ENCODE peak calls at places on chromosomes 16 and 17, in six cellular contexts. B is Peyer's patch; A is NCI-H510A; D is activated naive CD8-positive, alpha-beta T cell treated with anti-CD3 and anti-CD28 coated beads for 36 hours; M is GM18507; O is activated CD4-positive, alpha-beta T cell treated with anti-CD3 and anti-CD28 coated beads for 24 hours. C is an unnamed sample.

GRCh38 chr17:47621293-47622178 is 28.2 kb upstream of the KPNB1 start:
- DNase-seq in M (no peak), D (no peak), A (no peak), O (no peak), B (no peak), C (peak; percentile 51)

GRCh38 chr16:12613131-12613991 is 190.3 kb downstream of the CPPED1 start:
- DNase-seq in O (peak; percentile 26), D (peak; percentile 66), M (no peak), A (no peak), B (peak; percentile 75), C (peak; percentile 2)

GRCh38 chr16:57606847-57607501 is 21.5 kb upstream of the ADGRG1 start:
- DNase-seq in D (no peak), B (peak; percentile 45), A (peak; percentile 45), M (no peak), O (no peak), C (no peak)

GRCh38 chr16:10969615-10970014 is 25.3 kb downstream of the CLEC16A start:
- DNase-seq in M (no peak), B (no peak), D (no peak), O (no peak), A (no peak), C (no peak)

GRCh38 chr17:45740553-45741330 is 43.4 kb upstream of the CRHR1 start:
- DNase-seq in B (no peak), A (peak; percentile 38), O (peak; percentile 2), M (peak; percentile 20), D (peak; percentile 24), C (no peak)

GRCh38 chr17:59890720-59891119 is 2.0 kb downstream of the TUBD1 start:
- DNase-seq in D (no peak), O (no peak), B (no peak), A (no peak), M (no peak), C (no peak)

GRCh38 chr16:48136547-48137360 is 19.0 kb downstream of the ABCC12 start:
- DNase-seq in M (no peak), A (no peak), D (no peak), O (no peak), B (peak; percentile 10), C (no peak)

GRCh38 chr17:18141210-18141803 is 32.8 kb downstream of the MYO15A start:
- DNase-seq in B (peak; percentile 58), D (no peak), O (peak; percentile 10), M (peak; percentile 28), A (no peak), C (no peak)

GRCh38 chr17:5631958-5632357 is 47.6 kb upstream of the NLRP1 start:
- DNase-seq in A (no peak), B (no peak), O (no peak), M (no peak), D (no peak), C (no peak)

GRCh38 chr16:8751481-8752311 is 45.7 kb downstream of the TMEM186 start:
- DNase-seq in D (no peak), O (no peak), M (no peak), B (peak; percentile 14), A (no peak), C (peak; percentile 56)

GRCh38 chr17:62692721-62693431 is 65.4 kb downstream of the MRC2 start:
- DNase-seq in D (no peak), O (no peak), M (no peak), B (no peak), A (no peak), C (no peak)

GRCh38 chr16:12210925-12211869 is 234.7 kb downstream of the SNX29 start:
- DNase-seq in A (no peak), D (no peak), O (no peak), B (peak; percentile 54), M (no peak), C (no peak)

GRCh38 chr17:68200689-68201424 is 47.0 kb upstream of the AMZ2 start:
- DNase-seq in M (no peak), O (peak; percentile 71), B (peak; percentile 92), A (peak; percentile 74), D (peak; percentile 78), C (no peak)

GRCh38 chr17:42937712-42938596 is 26.3 kb downstream of the AARSD1 start:
- DNase-seq in B (peak; percentile 64), M (no peak), A (no peak), D (peak; percentile 34), O (no peak), C (peak; percentile 2)

GRCh38 chr16:79049040-79049439 is 551.5 kb downstream of the MAF start:
- DNase-seq in B (no peak), A (no peak), O (no peak), M (no peak), D (no peak), C (no peak)

GRCh38 chr17:67514998-67515397 is 137.9 kb downstream of the PITPNC1 start:
- DNase-seq in O (no peak), A (no peak), D (no peak), M (peak; percentile 11), B (no peak), C (no peak)

GRCh38 chr17:7809086-7809790 is 24.8 kb upstream of the KDM6B start:
- DNase-seq in D (no peak), O (no peak), M (no peak), B (no peak), A (no peak), C (no peak)

GRCh38 chr16:64417711-64418227 is 704.1 kb downstream of the CDH11 start:
- DNase-seq in A (no peak), M (no peak), O (no peak), B (no peak), D (no peak), C (peak; percentile 75)

GRCh38 chr16:30609002-30609927 is 924 bp downstream of the ZNF689 start:
- DNase-seq in A (no peak), D (peak; percentile 56), M (peak; percentile 26), O (peak; percentile 34), B (peak; percentile 67), C (no peak)

GRCh38 chr16:57648590-57649442 is 19.3 kb upstream of the ADGRG3 start:
- DNase-seq in O (peak; percentile 82), B (peak; percentile 92), D (peak; percentile 81), M (peak; percentile 85), A (peak; percentile 35), C (no peak)

GRCh38 chr16:2976673-2977072 is 3.6 kb downstream of the PKMYT1 start:
- DNase-seq in D (no peak), B (no peak), A (no peak), O (no peak), M (no peak), C (no peak)

GRCh38 chr16:24165273-24165672 is 90.9 kb upstream of the CACNG3 start:
- DNase-seq in O (no peak), D (no peak), A (no peak), M (no peak), B (no peak), C (no peak)

GRCh38 chr16:306911-307370 is 24.0 kb downstream of the PDIA2 start:
- DNase-seq in O (no peak), M (no peak), B (no peak), A (no peak), D (no peak), C (no peak)

GRCh38 chr17:77861133-77861695 is 97.3 kb upstream of the TNRC6C start:
- DNase-seq in D (no peak), O (no peak), M (no peak), A (no peak), B (no peak), C (no peak)

GRCh38 chr17:75793453-75793852 is 8.8 kb downstream of the UNK start:
- DNase-seq in O (no peak), M (no peak), D (no peak), B (no peak), A (no peak), C (no peak)

GRCh38 chr17:27782791-27783206 is 17.5 kb downstream of the NOS2 start:
- DNase-seq in O (no peak), A (no peak), B (no peak), M (no peak), D (no peak), C (no peak)

GRCh38 chr16:19113577-19114358 is at the start of gene ITPRIPL2:
- DNase-seq in A (peak; percentile 99), B (peak; percentile 83), O (no peak), D (no peak), M (no peak), C (peak; percentile 61)

GRCh38 chr17:67413399-67413798 is 36.3 kb downstream of the PITPNC1 start:
- DNase-seq in A (no peak), B (no peak), M (no peak), O (no peak), D (no peak), C (no peak)

GRCh38 chr17:82446649-82447048 is 3.9 kb downstream of the CYBC1 start:
- DNase-seq in B (no peak), A (no peak), O (no peak), M (no peak), D (no peak), C (no peak)

GRCh38 chr17:66098040-66098439 is 93.9 kb downstream of the CEP112 start:
- DNase-seq in M (no peak), A (no peak), O (no peak), D (no peak), B (no peak), C (no peak)

C was measured in BJ.